ENCODE peak calls at places on chromosomes 6 and 20, in ten cellular contexts. P, U, B, M, Y, J, C, Q, N and D are unnamed samples. For H3K4me1, the result is how much of the 10 kb centered on the place peaks cover.

GRCh38 chr20:2195614-2196013 is 94.0 kb downstream of the STK35 start:
- DNase-seq in P (no peak), U (no peak), B (peak), M (no peak), Y (no peak), J (no peak), C (no peak), Q (no peak), N (no peak), D (no peak)

GRCh38 chr6:73560853-73561407 is 40.1 kb upstream of the EEF1A1 start:
- DNase-seq in P (no peak), U (no peak), B (no peak), M (no peak), Y (no peak), J (no peak), C (no peak), Q (no peak), N (no peak), D (no peak)

GRCh38 chr20:61514805-61515505 is 262.9 kb downstream of the CDH4 start:
- DNase-seq in P (no peak), U (no peak), B (no peak), M (no peak), Y (no peak), J (no peak), C (peak), Q (no peak), N (no peak), D (no peak)

GRCh38 chr6:103122766-103123601 is 1729.5 kb downstream of the GRIK2 start:
- DNase-seq in P (peak), U (peak), B (peak), M (peak), Y (peak), J (no peak), C (peak), Q (no peak), N (peak), D (no peak)

GRCh38 chr20:3730803-3731370 is 1.6 kb upstream of the HSPA12B start:
- DNase-seq in P (no peak), U (no peak), B (no peak), M (peak), Y (no peak), J (no peak), C (no peak), Q (no peak), N (no peak), D (no peak)

GRCh38 chr6:69379518-69379917 is 417.3 kb downstream of the LMBRD1 start:
- DNase-seq in P (no peak), U (no peak), B (no peak), M (no peak), Y (no peak), J (no peak), C (no peak), Q (no peak), N (no peak), D (no peak)

GRCh38 chr6:34324738-34325444 is 67.6 kb downstream of the NUDT3 start:
- DNase-seq in P (peak), U (no peak), B (no peak), M (no peak), Y (no peak), J (no peak), C (no peak), Q (peak), N (peak), D (no peak)

GRCh38 chr6:111484655-111484974 is 1.6 kb upstream of the REV3L start:
- DNase-seq in P (no peak), U (peak), B (no peak), M (no peak), Y (no peak), J (no peak), C (no peak), Q (no peak), N (no peak), D (no peak)

GRCh38 chr20:61882716-61883615 is 182.7 kb downstream of the TAF4 start:
- DNase-seq in P (no peak), U (no peak), B (no peak), M (no peak), Y (no peak), J (no peak), C (no peak), Q (no peak), N (no peak), D (no peak)

GRCh38 chr6:20134613-20135012 is 77.7 kb downstream of the MBOAT1 start:
- DNase-seq in P (no peak), U (no peak), B (no peak), M (no peak), Y (no peak), J (no peak), C (no peak), Q (no peak), N (no peak), D (no peak)

GRCh38 chr20:33472868-33473267 is 17.0 kb upstream of the CBFA2T2 start:
- DNase-seq in P (no peak), U (no peak), B (no peak), M (no peak), Y (no peak), J (no peak), C (no peak), Q (no peak), N (no peak), D (no peak)

GRCh38 chr6:149271348-149272340 is 45.9 kb upstream of the TAB2 start:
- DNase-seq in P (no peak), U (peak), B (no peak), M (no peak), Y (no peak), J (no peak), C (no peak), Q (no peak), N (no peak), D (peak)

GRCh38 chr6:88492824-88493223 is 326.7 kb upstream of the CNR1 start:
- DNase-seq in P (peak), U (no peak), B (peak), M (no peak), Y (peak), J (no peak), C (no peak), Q (no peak), N (peak), D (no peak)

GRCh38 chr6:137589067-137589848 is 95.1 kb upstream of the OLIG3 start:
- DNase-seq in P (peak), U (peak), B (peak), M (peak), Y (peak), J (peak), C (no peak), Q (no peak), N (peak), D (peak)

GRCh38 chr6:123587838-123588545 is 48.8 kb downstream of the TRDN start:
- DNase-seq in P (no peak), U (no peak), B (no peak), M (peak), Y (no peak), J (no peak), C (no peak), Q (no peak), N (no peak), D (no peak)

GRCh38 chr20:35660122-35660937 is 4.4 kb downstream of the CPNE1 start:
- DNase-seq in P (no peak), U (no peak), B (no peak), M (no peak), Y (no peak), J (no peak), C (no peak), Q (no peak), N (no peak), D (no peak)

GRCh38 chr6:90584636-90585255 is 2.1 kb downstream of the MAP3K7 start:
- DNase-seq in P (no peak), U (peak), B (no peak), M (no peak), Y (no peak), J (no peak), C (no peak), Q (no peak), N (no peak), D (no peak)

GRCh38 chr6:53903357-53903756 is 108.6 kb downstream of the LRRC1 start:
- DNase-seq in P (no peak), U (no peak), B (no peak), M (no peak), Y (no peak), J (no peak), C (no peak), Q (no peak), N (no peak), D (no peak)

GRCh38 chr6:126539022-126539421 is 199.1 kb downstream of the CENPW start:
- DNase-seq in P (no peak), U (no peak), B (peak), M (no peak), Y (peak), J (no peak), C (no peak), Q (no peak), N (no peak), D (no peak)

GRCh38 chr6:100657678-100658330 is 193.1 kb upstream of the SIM1 start:
- DNase-seq in P (no peak), U (peak), B (peak), M (no peak), Y (no peak), J (no peak), C (no peak), Q (no peak), N (no peak), D (no peak)

GRCh38 chr6:43993881-43994523 is 133.2 kb downstream of the MRPL14 start:
- DNase-seq in P (no peak), U (no peak), B (peak), M (no peak), Y (no peak), J (no peak), C (peak), Q (no peak), N (no peak), D (no peak)

GRCh38 chr20:61815678-61816077 is 250.0 kb downstream of the TAF4 start:
- DNase-seq in P (no peak), U (no peak), B (no peak), M (no peak), Y (no peak), J (no peak), C (no peak), Q (no peak), N (no peak), D (no peak)

GRCh38 chr6:18978330-18979128 is 591.4 kb downstream of the RNF144B start:
- DNase-seq in P (peak), U (no peak), B (peak), M (no peak), Y (no peak), J (no peak), C (no peak), Q (no peak), N (peak), D (no peak)

GRCh38 chr6:135180458-135181332 is at the start of gene MYB:
- DNase-seq in P (peak), U (peak), B (peak), M (peak), Y (no peak), J (peak), C (peak), Q (no peak), N (peak), D (peak)

GRCh38 chr6:17897681-17898080 is 89.8 kb downstream of the KIF13A start:
- DNase-seq in P (no peak), U (no peak), B (no peak), M (no peak), Y (no peak), J (no peak), C (no peak), Q (no peak), N (no peak), D (no peak)

GRCh38 chr20:13930246-13930645 is 60.2 kb downstream of the SEL1L2 start:
- DNase-seq in P (no peak), U (no peak), B (peak), M (no peak), Y (no peak), J (no peak), C (no peak), Q (no peak), N (no peak), D (no peak)

GRCh38 chr20:52572687-52573086 is 381.1 kb upstream of the ZFP64 start:
- DNase-seq in P (no peak), U (no peak), B (no peak), M (no peak), Y (no peak), J (no peak), C (no peak), Q (no peak), N (no peak), D (no peak)

GRCh38 chr6:106560966-106561740 is 68.1 kb downstream of the RTN4IP1 start:
- DNase-seq in P (no peak), U (no peak), B (no peak), M (no peak), Y (no peak), J (no peak), C (no peak), Q (no peak), N (no peak), D (no peak)

GRCh38 chr6:53410508-53411258 is 61.9 kb upstream of the ELOVL5 start:
- DNase-seq in P (no peak), U (peak), B (peak), M (peak), Y (peak), J (peak), C (no peak), Q (peak), N (peak), D (peak)

GRCh38 chr6:123804771-123805540 is 1.3 kb downstream of the NKAIN2 start:
- DNase-seq in P (no peak), U (no peak), B (no peak), M (no peak), Y (no peak), J (no peak), C (no peak), Q (no peak), N (no peak), D (no peak)

GRCh38 chr6:47780510-47781356 is 1.1 kb upstream of the OPN5 start:
- DNase-seq in P (peak), U (peak), B (peak), M (peak), Y (peak), J (peak), C (no peak), Q (no peak), N (peak), D (peak)

GRCh38 chr6:99216959-99217358 is 132.5 kb downstream of the FAXC start:
- DNase-seq in P (no peak), U (no peak), B (no peak), M (peak), Y (no peak), J (no peak), C (no peak), Q (no peak), N (no peak), D (no peak)
- H3K4me1 ChIP-seq in P (under half), U (under half), B (under half), M (under half), Y (under half), J (under half), C (under half), Q (under half), N (under half), D (under half)

DNA sequence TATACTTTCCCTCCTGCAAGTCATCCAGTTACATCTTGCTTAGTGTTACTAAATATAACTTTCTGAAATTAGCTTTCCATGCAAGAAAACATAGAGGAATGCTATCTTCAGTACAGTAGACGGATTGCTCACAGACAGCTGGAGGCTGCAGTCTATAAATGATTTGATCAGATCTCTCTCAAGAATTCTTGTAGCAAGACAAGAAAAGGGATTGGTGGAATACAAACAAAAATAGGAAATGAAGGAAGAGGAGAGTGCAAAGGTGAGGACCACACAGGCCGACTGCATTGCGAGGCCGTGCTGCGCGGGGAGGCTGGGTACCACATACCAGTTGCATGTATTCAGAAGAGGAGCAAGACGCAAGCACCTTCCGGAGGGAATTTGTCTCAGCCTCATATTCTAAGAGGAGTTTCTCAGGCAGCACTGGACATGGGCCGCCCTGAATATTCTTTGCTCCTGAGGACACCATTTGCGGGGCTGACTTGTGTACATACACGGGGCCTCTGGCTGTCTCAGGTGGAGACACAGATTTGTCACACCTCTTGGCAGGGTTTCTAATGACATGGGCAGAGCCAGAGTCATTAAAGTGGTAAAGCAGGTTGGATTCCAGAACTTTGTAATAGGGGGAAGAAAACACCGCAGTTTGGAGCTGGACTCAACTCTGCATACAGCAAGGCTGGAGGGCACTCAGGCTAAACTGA is 22.7 kb upstream of the KIF25 start:
- DNase-seq in P (no peak), U (no peak), B (peak), M (no peak), Y (no peak), J (no peak), C (no peak), Q (no peak), N (peak), D (no peak)
- H3K4me1 ChIP-seq in P (under half), U (under half), B (under half), M (under half), Y (under half), J (under half), C (under half), Q (under half), N (under half), D (under half)

GRCh38 chr6:1854296-1854695 is 244.6 kb downstream of the FOXC1 start:
- DNase-seq in P (no peak), U (no peak), B (no peak), M (no peak), Y (no peak), J (no peak), C (no peak), Q (no peak), N (no peak), D (no peak)

GRCh38 chr6:1856381-1856780 is 246.7 kb downstream of the FOXC1 start:
- DNase-seq in P (no peak), U (peak), B (no peak), M (no peak), Y (no peak), J (no peak), C (no peak), Q (peak), N (no peak), D (no peak)

GRCh38 chr6:1855890-1856289 is 246.2 kb downstream of the FOXC1 start:
- DNase-seq in P (no peak), U (no peak), B (no peak), M (no peak), Y (no peak), J (no peak), C (no peak), Q (no peak), N (no peak), D (no peak)

GRCh38 chr6:1851681-1852456 is 242.2 kb downstream of the FOXC1 start:
- DNase-seq in P (no peak), U (peak), B (no peak), M (no peak), Y (no peak), J (no peak), C (no peak), Q (no peak), N (no peak), D (no peak)

DNA sequence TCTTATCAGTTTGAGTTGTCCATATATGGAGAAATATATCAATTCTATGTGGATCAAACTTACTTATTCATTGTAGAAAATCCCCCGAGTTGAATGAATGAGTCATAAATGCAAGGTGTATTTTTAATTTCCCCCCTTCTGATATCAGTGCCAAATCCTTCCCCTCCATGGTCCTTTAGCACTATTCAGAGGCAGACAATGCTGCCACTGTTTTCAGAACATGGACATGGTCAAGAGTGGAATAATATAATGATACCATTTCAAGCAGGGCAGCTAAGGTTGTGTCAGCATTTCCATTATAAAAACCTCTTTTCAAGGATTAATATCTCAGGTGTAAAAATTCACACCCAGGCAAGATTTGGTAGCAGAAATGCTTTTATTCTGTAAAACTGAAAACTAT is 244.0 kb downstream of the FOXC1 start:
- DNase-seq in P (no peak), U (no peak), B (no peak), M (no peak), Y (no peak), J (no peak), C (no peak), Q (no peak), N (no peak), D (no peak)
- H3K4me1 ChIP-seq in P (under half), U (under half), B (under half), M (under half), Y (under half), J (under half), C (under half), Q (under half), N (under half), D (under half)

GRCh38 chr20:6126846-6127245 is 4.0 kb upstream of the FERMT1 start:
- DNase-seq in P (no peak), U (no peak), B (no peak), M (no peak), Y (no peak), J (no peak), C (no peak), Q (no peak), N (no peak), D (no peak)
- H3K4me1 ChIP-seq in P (under half), U (under half), B (under half), M (under half), Y (under half), J (under half), C (under half), Q (under half), N (under half), D (under half)

GRCh38 chr6:166752928-166753721 is 126.1 kb upstream of the RPS6KA2 start:
- DNase-seq in P (no peak), U (no peak), B (no peak), M (no peak), Y (no peak), J (no peak), C (no peak), Q (no peak), N (no peak), D (no peak)
- H3K4me1 ChIP-seq in P (under half), U (half or more), B (under half), M (under half), Y (under half), J (under half), C (under half), Q (under half), N (under half), D (under half)

GRCh38 chr6:3426817-3427739 is 29.8 kb downstream of the SLC22A23 start:
- DNase-seq in P (no peak), U (no peak), B (no peak), M (no peak), Y (no peak), J (no peak), C (no peak), Q (no peak), N (no peak), D (no peak)
- H3K4me1 ChIP-seq in P (under half), U (under half), B (under half), M (under half), Y (under half), J (under half), C (under half), Q (under half), N (under half), D (under half)

GRCh38 chr6:167850792-167851191 is 24.1 kb downstream of the AFDN start:
- DNase-seq in P (peak), U (no peak), B (no peak), M (peak), Y (no peak), J (no peak), C (no peak), Q (no peak), N (no peak), D (no peak)
- H3K4me1 ChIP-seq in P (half or more), U (under half), B (under half), M (under half), Y (under half), J (under half), C (under half), Q (under half), N (half or more), D (under half)

GRCh38 chr6:166624275-166624674 is 2.8 kb downstream of the RPS6KA2 start:
- DNase-seq in P (no peak), U (peak), B (no peak), M (no peak), Y (no peak), J (no peak), C (no peak), Q (no peak), N (no peak), D (no peak)
- H3K4me1 ChIP-seq in P (under half), U (under half), B (under half), M (under half), Y (under half), J (under half), C (under half), Q (under half), N (under half), D (under half)

GRCh38 chr6:14924126-14925024 is 321.5 kb upstream of the JARID2 start:
- DNase-seq in P (peak), U (no peak), B (no peak), M (peak), Y (no peak), J (no peak), C (no peak), Q (no peak), N (peak), D (no peak)
- H3K4me1 ChIP-seq in P (under half), U (under half), B (under half), M (under half), Y (under half), J (under half), C (under half), Q (under half), N (under half), D (under half)

GRCh38 chr20:37988555-37988954 is 44.7 kb downstream of the TTI1 start:
- DNase-seq in P (no peak), U (no peak), B (no peak), M (no peak), Y (no peak), J (no peak), C (no peak), Q (no peak), N (no peak), D (no peak)
- H3K4me1 ChIP-seq in P (under half), U (under half), B (half or more), M (under half), Y (under half), J (under half), C (under half), Q (under half), N (half or more), D (under half)